ENCODE peak calls at places on chromosomes 4 and X, in six cellular contexts. Y, L, O, E, W and P are unnamed samples.

GRCh38 chr4:112523764-112524505 is 8.0 kb upstream of the NEUROG2 start:
- DNase-seq in Y (peak), L (no peak), O (peak), E (peak), W (peak), P (no peak)

GRCh38 chr4:175441256-175441655 is 370.8 kb downstream of the GPM6A start:
- DNase-seq in Y (no peak), L (no peak), O (no peak), E (no peak), W (no peak), P (no peak)

GRCh38 chr4:138841341-138841740 is 174.2 kb upstream of the NOCT start:
- DNase-seq in Y (no peak), L (no peak), O (no peak), E (no peak), W (no peak), P (no peak)

GRCh38 chrX:41889317-41890025 is 33.9 kb downstream of the CASK start:
- DNase-seq in Y (peak), L (no peak), O (no peak), E (no peak), W (no peak), P (no peak)

GRCh38 chr4:183326853-183327252 is 4.6 kb upstream of the CLDN24 start:
- DNase-seq in Y (peak), L (no peak), O (no peak), E (no peak), W (no peak), P (no peak)

GRCh38 chrX:133454525-133455323 is 39.4 kb upstream of the GPC4 start:
- DNase-seq in Y (no peak), L (no peak), O (no peak), E (no peak), W (no peak), P (no peak)

GRCh38 chr4:153005914-153006381 is 69.8 kb downstream of the FHDC1 start:
- DNase-seq in Y (no peak), L (no peak), O (no peak), E (no peak), W (no peak), P (no peak)

GRCh38 chrX:136310411-136310810 is 9.6 kb downstream of the ADGRG4 start:
- DNase-seq in Y (peak), L (no peak), O (no peak), E (no peak), W (no peak), P (no peak)

GRCh38 chr4:130395871-130396270 is 1299.9 kb downstream of the C4orf33 start:
- DNase-seq in Y (peak), L (peak), O (no peak), E (no peak), W (no peak), P (no peak)

GRCh38 chr4:26150948-26151347 is 169.9 kb upstream of the RBPJ start:
- DNase-seq in Y (peak), L (peak), O (no peak), E (no peak), W (no peak), P (no peak)

GRCh38 chrX:142089193-142089592 is 115.9 kb downstream of the MAGEC2 start:
- DNase-seq in Y (no peak), L (peak), O (no peak), E (no peak), W (no peak), P (no peak)

GRCh38 chr4:54274264-54274663 is 45.2 kb downstream of the PDGFRA start:
- DNase-seq in Y (no peak), L (no peak), O (no peak), E (no peak), W (no peak), P (no peak)

GRCh38 chr4:64016893-64017292 is 392.4 kb downstream of the TECRL start:
- DNase-seq in Y (no peak), L (no peak), O (no peak), E (no peak), W (no peak), P (no peak)

GRCh38 chr4:2432991-2433530 is 14.3 kb downstream of the CFAP99 start:
- DNase-seq in Y (no peak), L (no peak), O (no peak), E (no peak), W (no peak), P (no peak)

GRCh38 chrX:106007815-106008214 is 30.7 kb downstream of the SERPINA7 start:
- DNase-seq in Y (no peak), L (no peak), O (no peak), E (no peak), W (no peak), P (no peak)

GRCh38 chr4:7107166-7107905 is 39.5 kb upstream of the GRPEL1 start:
- DNase-seq in Y (no peak), L (no peak), O (peak), E (no peak), W (no peak), P (no peak)

GRCh38 chr4:170805352-170805751 is 715.6 kb upstream of the AADAT start:
- DNase-seq in Y (no peak), L (no peak), O (no peak), E (no peak), W (no peak), P (peak)

GRCh38 chr4:94558392-94558920 is 106.7 kb downstream of the PDLIM5 start:
- DNase-seq in Y (no peak), L (no peak), O (no peak), E (no peak), W (no peak), P (no peak)

GRCh38 chr4:141350122-141350904 is 129.6 kb downstream of the ZNF330 start:
- DNase-seq in Y (peak), L (peak), O (no peak), E (no peak), W (no peak), P (no peak)

GRCh38 chrX:133538148-133538547 is 122.9 kb upstream of the GPC4 start:
- DNase-seq in Y (no peak), L (no peak), O (no peak), E (no peak), W (no peak), P (no peak)

GRCh38 chr4:53644607-53645006 is 53.3 kb upstream of the LNX1 start:
- DNase-seq in Y (peak), L (no peak), O (peak), E (no peak), W (no peak), P (no peak)

GRCh38 chr4:114043116-114043515 is 63.7 kb upstream of the ARSJ start:
- DNase-seq in Y (peak), L (no peak), O (no peak), E (no peak), W (no peak), P (no peak)

GRCh38 chr4:97576955-97577354 is 566.3 kb downstream of the STPG2 start:
- DNase-seq in Y (no peak), L (no peak), O (no peak), E (no peak), W (no peak), P (no peak)

GRCh38 chr4:180058731-180059215 is 2184.4 kb upstream of the TENM3 start:
- DNase-seq in Y (peak), L (peak), O (peak), E (peak), W (peak), P (peak)

GRCh38 chr4:94403735-94404134 is 48.0 kb upstream of the PDLIM5 start:
- DNase-seq in Y (no peak), L (no peak), O (no peak), E (no peak), W (no peak), P (no peak)

GRCh38 chrX:20267924-20268701 is 1.4 kb upstream of the RPS6KA3 start:
- DNase-seq in Y (no peak), L (no peak), O (peak), E (peak), W (no peak), P (peak)

GRCh38 chrX:10017866-10018265 is 50.7 kb downstream of the CLDN34 start:
- DNase-seq in Y (peak), L (peak), O (no peak), E (peak), W (no peak), P (no peak)

GRCh38 chr4:173413043-173413442 is 14.1 kb upstream of the SCRG1 start:
- DNase-seq in Y (no peak), L (no peak), O (no peak), E (no peak), W (no peak), P (no peak)

GRCh38 chr4:84800256-84800655 is 166.2 kb downstream of the WDFY3 start:
- DNase-seq in Y (peak), L (no peak), O (no peak), E (no peak), W (no peak), P (no peak)

GRCh38 chr4:108519911-108520310 is 100.5 kb upstream of the RPL34 start:
- DNase-seq in Y (no peak), L (no peak), O (no peak), E (no peak), W (no peak), P (no peak)

GRCh38 chrX:30278365-30278764 is 30.8 kb downstream of the NR0B1 start:
- DNase-seq in Y (peak), L (no peak), O (no peak), E (no peak), W (no peak), P (no peak)

GRCh38 chr4:150722908-150723362 is 141.0 kb downstream of the MAB21L2 start:
- DNase-seq in Y (peak), L (no peak), O (peak), E (peak), W (no peak), P (peak)

GRCh38 chr4:3179126-3179706 is 69.7 kb upstream of the MSANTD1 start:
- DNase-seq in Y (no peak), L (no peak), O (no peak), E (no peak), W (no peak), P (no peak)

GRCh38 chr4:24537025-24537424 is 47.3 kb downstream of the DHX15 start:
- DNase-seq in Y (no peak), L (no peak), O (no peak), E (no peak), W (no peak), P (no peak)